ENCODE peak calls at places on chromosomes 13 and 19, in seven cellular contexts. B, R, K, W, P, M and L are unnamed samples.

GRCh38 chr13:23488442-23488841 is 54.9 kb upstream of the SACS start:
- DNase-seq in P (no peak), M (no peak), B (no peak), K (peak), W (peak), R (peak), L (peak)

GRCh38 chr13:106139407-106139806 is 396.1 kb downstream of the EFNB2 start:
- DNase-seq in W (no peak), R (peak), K (peak), P (no peak), M (no peak), B (no peak), L (no peak)

GRCh38 chr19:5281588-5281987 is 59.0 kb downstream of the PTPRS start:
- DNase-seq in K (no peak), M (no peak), W (no peak), R (no peak), P (no peak), B (no peak), L (no peak)

GRCh38 chr19:18100710-18101109 is 3.1 kb downstream of the MAST3 start:
- DNase-seq in W (no peak), P (no peak), R (no peak), M (no peak), K (no peak), B (peak), L (no peak)

GRCh38 chr19:10334340-10335148 is 1.2 kb upstream of the RAVER1 start:
- DNase-seq in B (peak), W (peak), P (no peak), K (peak), R (peak), M (peak), L (peak)

GRCh38 chr19:3363841-3364500 is 2.4 kb upstream of the NFIC start:
- DNase-seq in W (no peak), M (no peak), R (no peak), K (no peak), P (no peak), B (no peak), L (no peak)

GRCh38 chr19:7744871-7745270 is 2.5 kb downstream of the CD209 start:
- DNase-seq in R (no peak), M (no peak), K (no peak), P (no peak), B (no peak), W (no peak), L (no peak)

GRCh38 chr13:24459234-24459633 is 53.3 kb downstream of the PARP4 start:
- DNase-seq in B (no peak), W (no peak), P (peak), R (peak), K (no peak), M (no peak), L (no peak)

GRCh38 chr19:3403489-3404323 is 37.3 kb downstream of the NFIC start:
- DNase-seq in M (no peak), K (peak), R (peak), B (no peak), W (no peak), P (no peak), L (peak)

GRCh38 chr13:25249001-25249543 is 38.2 kb downstream of the MTMR6 start:
- DNase-seq in P (no peak), M (no peak), K (no peak), B (no peak), R (peak), W (peak), L (peak)

GRCh38 chr13:27432180-27432579 is 7.8 kb downstream of the GTF3A start:
- DNase-seq in W (no peak), R (no peak), B (no peak), M (no peak), K (no peak), P (no peak), L (no peak)

GRCh38 chr19:8585894-8586750 is 8.9 kb upstream of the MYO1F start:
- DNase-seq in P (peak), K (no peak), M (peak), B (peak), W (peak), R (no peak), L (no peak)

GRCh38 chr19:17893766-17894165 is 22.0 kb downstream of the SLC5A5 start:
- DNase-seq in P (no peak), R (no peak), W (no peak), M (no peak), K (no peak), B (no peak), L (no peak)

GRCh38 chr19:7916137-7916907 is 1.7 kb downstream of the TGFBR3L start:
- DNase-seq in M (no peak), R (no peak), B (peak), P (peak), K (no peak), W (peak), L (no peak)

GRCh38 chr13:36680918-36681317 is 7.1 kb downstream of the SERTM1 start:
- DNase-seq in B (no peak), K (no peak), R (no peak), M (no peak), W (no peak), P (no peak), L (no peak)

GRCh38 chr13:113874579-113875428 is 10.9 kb upstream of the GAS6 start:
- DNase-seq in R (no peak), B (no peak), M (no peak), P (no peak), W (no peak), K (no peak), L (no peak)

DNA sequence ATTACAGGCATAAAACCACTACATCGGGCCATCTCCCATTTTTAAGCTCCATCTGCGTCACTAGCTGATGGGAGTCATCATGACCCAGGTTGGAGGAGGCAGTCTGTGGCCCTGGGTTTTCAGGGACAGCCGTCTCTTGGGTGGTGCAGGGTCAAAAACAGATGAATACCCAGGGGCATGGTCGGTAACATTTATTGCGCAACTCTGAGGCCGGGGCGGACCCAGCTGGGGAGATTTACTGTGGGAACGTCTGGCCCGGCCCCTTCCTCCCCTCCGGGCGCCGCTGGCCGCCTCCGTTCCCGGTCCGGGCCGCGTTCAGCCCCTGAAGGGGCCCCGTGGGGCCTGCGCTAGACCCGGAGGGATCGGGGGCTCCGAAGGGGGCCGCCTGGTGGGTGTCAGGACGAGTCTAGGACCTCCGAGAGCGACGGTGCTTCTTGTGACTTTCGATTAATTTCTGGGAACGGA is 1.3 kb upstream of the RGL3 start:
- DNase-seq in P (no peak), R (no peak), B (peak), K (no peak), W (no peak), M (no peak), L (no peak)
- H3K9ac ChIP-seq in P (no peak), R (no peak), B (no peak), K (no peak), W (no peak), M (no peak), L (no peak)

GRCh38 chr13:99389520-99390304 is 82.5 kb upstream of the GPR183 start:
- DNase-seq in B (no peak), W (no peak), K (no peak), P (no peak), M (no peak), R (no peak), L (no peak)
- H3K4me2 ChIP-seq in B (no peak), W (no peak), K (no peak), P (no peak), M (no peak), R (no peak), L (no peak)

GRCh38 chr13:97810152-97810551 is 143.3 kb upstream of the IPO5 start:
- DNase-seq in K (peak), R (peak), M (peak), B (no peak), W (peak), P (no peak), L (no peak)
- TF ChIP-seq CTCF in K (peak), R (peak), M (peak), B (peak), W (peak), P (peak), L (peak)

DNA sequence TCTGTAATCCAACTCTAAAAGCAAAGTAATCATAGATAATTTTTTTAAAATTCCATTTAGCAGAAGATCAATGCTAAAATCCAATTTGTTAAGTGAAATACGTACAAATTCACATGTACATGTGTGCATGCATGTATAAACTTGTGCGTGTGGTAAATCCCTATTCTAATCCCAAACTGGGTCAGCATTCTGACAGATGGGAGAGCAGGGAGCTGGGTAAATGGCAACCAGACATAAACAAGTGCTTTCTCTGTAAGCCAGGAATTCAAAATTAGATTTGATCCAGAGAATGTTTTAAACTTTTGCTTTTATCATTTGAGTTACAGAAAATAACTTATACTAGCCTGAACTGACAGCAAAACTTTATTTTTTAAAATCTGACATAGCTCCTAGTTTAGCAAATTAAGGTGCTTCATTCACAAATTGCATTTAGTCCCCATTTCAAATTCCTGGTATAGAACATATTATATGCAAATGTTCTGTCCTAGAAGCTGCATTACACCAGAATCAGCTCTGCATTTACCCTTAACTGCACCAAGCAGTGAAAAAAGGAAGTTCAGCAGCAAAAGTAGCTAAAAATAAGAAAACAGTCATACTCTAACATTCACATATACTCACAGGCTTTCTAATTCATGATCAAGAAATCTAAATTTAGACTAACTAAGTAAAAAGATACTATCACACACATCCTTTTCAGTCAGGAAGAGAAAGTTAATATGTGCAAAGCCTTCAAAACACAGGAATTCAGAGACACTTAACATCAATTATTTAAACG is 32.6 kb downstream of the UBL3 start:
- DNase-seq in K (peak), W (no peak), B (no peak), R (peak), P (peak), M (no peak), L (no peak)
- H3K9ac ChIP-seq in K (no peak), W (no peak), B (no peak), R (no peak), P (no peak), M (no peak), L (no peak)

DNA sequence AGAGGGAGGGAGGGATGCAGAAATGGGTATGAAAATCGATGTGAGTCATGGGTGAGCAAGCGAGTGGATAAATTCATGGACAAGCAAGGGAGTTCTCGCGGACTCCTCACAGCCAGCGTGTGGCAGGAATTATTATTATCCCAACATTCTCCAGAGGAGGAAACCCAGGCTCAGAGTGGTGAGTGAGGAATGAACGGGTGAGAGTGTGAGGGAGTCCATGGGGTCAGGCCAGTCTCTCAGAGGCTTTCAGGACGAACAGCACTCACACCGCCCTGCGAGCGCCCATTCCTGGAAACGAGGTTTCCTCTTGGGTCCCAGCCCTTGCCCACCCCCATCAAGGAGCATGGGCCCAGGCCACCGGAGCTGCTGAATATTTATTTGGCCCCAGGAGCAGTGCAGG is 6.3 kb upstream of the DNAAF3 start:
- DNase-seq in B (no peak), R (peak), K (no peak), M (no peak), W (peak), P (no peak), L (peak)
- H3K4me2 ChIP-seq in B (peak), R (peak), K (no peak), M (peak), W (peak), P (no peak), L (peak)

DNA sequence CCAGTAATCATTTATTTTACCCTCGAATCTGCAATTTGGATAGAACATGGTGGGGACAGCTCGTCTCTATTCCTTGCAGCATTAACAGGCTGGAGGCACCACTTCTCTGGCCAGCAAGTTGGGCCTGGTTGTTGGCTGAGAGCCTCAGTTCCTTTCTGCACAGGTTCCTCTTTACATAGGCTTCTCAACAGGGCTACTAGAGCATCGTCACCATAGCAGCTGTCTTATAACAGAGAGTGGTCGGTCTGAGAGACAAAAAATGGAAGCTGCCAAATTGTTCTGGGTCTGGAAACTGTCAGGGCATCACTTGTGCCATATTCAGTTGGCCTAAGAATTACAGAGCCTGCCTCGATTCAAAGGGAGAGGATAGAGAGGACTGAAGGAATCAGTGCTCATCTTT is 86.7 kb downstream of the DNAJC15 start:
- DNase-seq in M (no peak), B (no peak), R (no peak), W (no peak), P (no peak), K (no peak), L (no peak)
- TF ChIP-seq CTCF in M (no peak), B (no peak), R (no peak), W (no peak), P (no peak), K (no peak), L (no peak)

GRCh38 chr19:21023901-21024300 is 3.4 kb downstream of the ZNF430 start:
- DNase-seq in B (no peak), R (peak), K (no peak), P (no peak), M (no peak), W (peak), L (peak)
- H3K9ac ChIP-seq in B (no peak), R (no peak), K (no peak), P (no peak), M (no peak), W (peak), L (peak)

GRCh38 chr19:45636275-45636674 is 2.9 kb downstream of the EML2 start:
- DNase-seq in R (no peak), B (no peak), P (no peak), M (no peak), K (no peak), W (no peak), L (no peak)

GRCh38 chr19:45640849-45641273 is 1.7 kb upstream of the EML2 start:
- DNase-seq in R (no peak), K (no peak), P (no peak), M (peak), B (peak), W (peak), L (peak)

GRCh38 chr19:45638930-45639729 is at the start of gene EML2:
- DNase-seq in P (peak), W (peak), B (peak), M (no peak), R (no peak), K (peak), L (peak)

GRCh38 chr19:45636902-45637301 is 2.3 kb downstream of the EML2 start:
- DNase-seq in P (no peak), W (no peak), K (no peak), R (no peak), B (no peak), M (no peak), L (no peak)

GRCh38 chr19:45637890-45638667 is 1.1 kb downstream of the EML2 start:
- DNase-seq in K (no peak), B (no peak), P (no peak), R (peak), M (no peak), W (no peak), L (peak)
- H3K4me2 ChIP-seq in K (peak), B (peak), P (peak), R (peak), M (peak), W (peak), L (peak)

GRCh38 chr19:33811246-33811645 is 14.6 kb downstream of the KCTD15 start:
- DNase-seq in B (no peak), R (no peak), W (no peak), K (no peak), M (no peak), P (no peak), L (no peak)
- TF ChIP-seq CTCF in B (no peak), R (no peak), W (no peak), K (no peak), M (no peak), P (no peak), L (no peak)